ENCODE peak calls at places on chromosome 2, in seven cellular contexts. X, M, A, I, T, J and N are unnamed samples.

GRCh38 chr2:163713534-163714311 is 22.1 kb downstream of the FIGN start:
- DNase-seq in X (no peak), M (no peak), A (no peak), I (peak; percentile 21), T (no peak), J (no peak), N (no peak)

GRCh38 chr2:133264951-133265949 is 303.0 kb downstream of the NCKAP5 start:
- DNase-seq in X (peak; percentile 77), M (no peak), A (no peak), I (peak; percentile 55), T (no peak), J (no peak), N (peak; percentile 44)

GRCh38 chr2:236166781-236167296 is 1.3 kb downstream of the GBX2 start:
- DNase-seq in X (no peak), M (no peak), A (no peak), I (no peak), T (no peak), J (no peak), N (peak; percentile 84)

GRCh38 chr2:39265315-39265714 is 21.5 kb upstream of the CDKL4 start:
- DNase-seq in X (no peak), M (no peak), A (no peak), I (no peak), T (no peak), J (no peak), N (no peak)

GRCh38 chr2:182101263-182101662 is 115.6 kb downstream of the PPP1R1C start:
- DNase-seq in X (no peak), M (no peak), A (peak; percentile 4), I (no peak), T (no peak), J (no peak), N (no peak)

GRCh38 chr2:212854766-212855165 is 296.6 kb downstream of the IKZF2 start:
- DNase-seq in X (peak; percentile 2), M (no peak), A (no peak), I (no peak), T (no peak), J (no peak), N (no peak)

GRCh38 chr2:108128226-108128786 is 111.5 kb upstream of the SULT1C3 start:
- DNase-seq in X (no peak), M (no peak), A (no peak), I (no peak), T (no peak), J (no peak), N (no peak)

GRCh38 chr2:165795011-165795410 is 964 bp upstream of the GALNT3 start:
- DNase-seq in X (peak; percentile 25), M (no peak), A (no peak), I (no peak), T (no peak), J (no peak), N (no peak)

GRCh38 chr2:238551091-238551490 is 124.4 kb downstream of the ASB1 start:
- DNase-seq in X (peak; percentile 10), M (no peak), A (peak; percentile 19), I (no peak), T (no peak), J (no peak), N (no peak)

GRCh38 chr2:241202268-241202585 is 13.8 kb downstream of the ANO7 start:
- DNase-seq in X (no peak), M (no peak), A (no peak), I (no peak), T (no peak), J (no peak), N (peak; percentile 66)

GRCh38 chr2:11473604-11474440 is 7.9 kb upstream of the E2F6 start:
- DNase-seq in X (peak; percentile 9), M (no peak), A (no peak), I (no peak), T (no peak), J (no peak), N (no peak)

GRCh38 chr2:144350151-144350802 is 169.6 kb downstream of the ZEB2 start:
- DNase-seq in X (peak; percentile 88), M (no peak), A (no peak), I (no peak), T (no peak), J (no peak), N (no peak)

GRCh38 chr2:219058541-219059374 is 2.0 kb downstream of the IHH start:
- DNase-seq in X (peak; percentile 37), M (no peak), A (no peak), I (no peak), T (no peak), J (no peak), N (peak; percentile 94)

GRCh38 chr2:170966648-170967396 is 37.8 kb downstream of the GORASP2 start:
- DNase-seq in X (peak; percentile 29), M (no peak), A (no peak), I (no peak), T (no peak), J (no peak), N (no peak)

GRCh38 chr2:45647986-45648520 is 3.4 kb upstream of the PRKCE start:
- DNase-seq in X (no peak), M (no peak), A (no peak), I (no peak), T (no peak), J (no peak), N (no peak)